ENCODE peak calls at places on chromosomes 4 and X, in five cellular contexts. J is testis, F is breast epithelium, X is thyroid gland, R is spleen. C is an unnamed sample.

GRCh38 chr4:86296865-86297264 is 63.0 kb downstream of the MAPK10 start:
- DNase-seq in J (no peak), F (no peak), X (no peak), R (no peak), C (no peak)

GRCh38 chrX:150813922-150814321 is 84.5 kb downstream of the CD99L2 start:
- DNase-seq in J (no peak), F (no peak), X (no peak), R (no peak), C (no peak)

GRCh38 chr4:32884198-32884597 is 2164.0 kb downstream of the PCDH7 start:
- DNase-seq in J (no peak), F (no peak), X (no peak), R (no peak), C (no peak)

GRCh38 chr4:102500371-102501175 is 586 bp upstream of the NFKB1 start:
- DNase-seq in J (peak; percentile 71), F (peak; percentile 54), X (peak; percentile 58), R (peak; percentile 91), C (peak; percentile 60)

GRCh38 chr4:86586160-86586572 is 7.9 kb upstream of the PTPN13 start:
- DNase-seq in J (no peak), F (no peak), X (no peak), R (no peak), C (no peak)

GRCh38 chrX:38651625-38652601 is 90.6 kb downstream of the TSPAN7 start:
- DNase-seq in J (no peak), F (no peak), X (no peak), R (no peak), C (no peak)

GRCh38 chr4:2186133-2186864 is 55.6 kb downstream of the HAUS3 start:
- DNase-seq in J (no peak), F (no peak), X (peak; percentile 57), R (no peak), C (no peak)

GRCh38 chr4:101081695-101082369 is 265.5 kb downstream of the PPP3CA start:
- DNase-seq in J (no peak), F (no peak), X (no peak), R (no peak), C (no peak)

GRCh38 chr4:113355550-113356371 is 306.3 kb downstream of the ANK2 start:
- DNase-seq in J (no peak), F (no peak), X (peak; percentile 2), R (peak; percentile 67), C (peak; percentile 25)

GRCh38 chr4:791866-792630 is 33.9 kb downstream of the CPLX1 start:
- DNase-seq in J (peak; percentile 68), F (peak; percentile 83), X (peak; percentile 73), R (no peak), C (no peak)

DNA sequence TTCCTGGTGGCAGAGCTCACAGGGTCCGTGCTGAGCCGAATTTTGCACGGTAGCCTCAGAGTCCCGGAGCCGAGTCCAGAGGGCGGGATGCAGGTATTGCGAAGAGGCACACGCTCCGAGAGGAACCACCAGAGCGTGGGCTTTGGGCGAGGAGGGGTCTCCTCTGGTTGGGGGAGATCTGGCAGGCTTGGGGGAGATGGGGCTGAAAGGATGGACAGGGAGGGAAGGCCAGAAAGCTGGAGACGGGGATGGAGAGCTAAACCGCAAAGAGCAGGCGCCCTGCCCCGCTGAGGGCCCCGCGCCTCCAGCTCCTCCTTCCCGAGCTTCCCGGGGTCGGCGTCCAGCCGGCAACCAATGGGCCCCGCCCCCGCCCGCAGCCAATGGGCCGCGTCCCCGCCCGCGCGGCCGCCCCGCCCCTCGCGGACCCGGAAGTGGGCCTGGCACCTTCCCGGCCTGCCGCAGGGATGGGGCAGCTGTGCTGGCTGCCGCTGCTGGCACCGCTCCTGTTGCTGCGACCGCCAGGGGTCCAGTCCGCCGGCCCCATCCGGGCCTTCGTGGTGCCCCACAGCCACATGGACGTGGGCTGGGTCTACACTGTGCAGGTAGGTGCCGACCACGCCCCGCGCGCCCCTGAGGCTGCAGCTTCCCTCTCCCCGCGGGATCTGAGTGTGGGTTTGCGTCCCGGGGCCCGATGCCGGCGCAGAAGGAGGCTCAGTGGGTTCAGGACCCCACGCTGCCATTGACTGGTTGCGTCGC is at the start of gene MAN2B2:
- DNase-seq in J (peak; percentile 90), F (peak; percentile 88), X (peak; percentile 91), R (peak; percentile 96), C (peak; percentile 88)
- TF ChIP-seq CTCF in J (no peak), F (no peak), X (no peak), R (peak; percentile 31), C (peak; percentile 21)

GRCh38 chrX:1534321-1535168 is 2.4 kb downstream of the P2RY8 start:
- DNase-seq in J (no peak), F (no peak), X (no peak), R (peak; percentile 84), C (no peak)
- TF ChIP-seq POLR2A in J (no peak), F (no peak), X (no peak), R (no peak), C (no peak)

GRCh38 chr4:122900314-122900713 is 22.1 kb downstream of the NUDT6 start:
- DNase-seq in J (no peak), F (no peak), X (no peak), R (no peak), C (no peak)
- TF ChIP-seq CTCF in J (no peak), F (no peak), X (no peak), R (no peak), C (no peak)

GRCh38 chr4:7515390-7515902 is 80.7 kb upstream of the PSAPL1 start:
- DNase-seq in J (peak; percentile 24), F (no peak), X (no peak), R (peak; percentile 88), C (no peak)

GRCh38 chr4:7514789-7515188 is 80.1 kb upstream of the PSAPL1 start:
- DNase-seq in J (no peak), F (no peak), X (no peak), R (no peak), C (no peak)

GRCh38 chr4:7514281-7514680 is 79.6 kb upstream of the PSAPL1 start:
- DNase-seq in J (no peak), F (no peak), X (no peak), R (no peak), C (no peak)

GRCh38 chr4:7516773-7517144 is 82.0 kb upstream of the PSAPL1 start:
- DNase-seq in J (no peak), F (no peak), X (no peak), R (no peak), C (no peak)

GRCh38 chr4:7516116-7516772 is 81.5 kb upstream of the PSAPL1 start:
- DNase-seq in J (no peak), F (no peak), X (no peak), R (no peak), C (no peak)
- TF ChIP-seq POLR2A in J (no peak), F (no peak), X (no peak), R (no peak), C (no peak)

DNA sequence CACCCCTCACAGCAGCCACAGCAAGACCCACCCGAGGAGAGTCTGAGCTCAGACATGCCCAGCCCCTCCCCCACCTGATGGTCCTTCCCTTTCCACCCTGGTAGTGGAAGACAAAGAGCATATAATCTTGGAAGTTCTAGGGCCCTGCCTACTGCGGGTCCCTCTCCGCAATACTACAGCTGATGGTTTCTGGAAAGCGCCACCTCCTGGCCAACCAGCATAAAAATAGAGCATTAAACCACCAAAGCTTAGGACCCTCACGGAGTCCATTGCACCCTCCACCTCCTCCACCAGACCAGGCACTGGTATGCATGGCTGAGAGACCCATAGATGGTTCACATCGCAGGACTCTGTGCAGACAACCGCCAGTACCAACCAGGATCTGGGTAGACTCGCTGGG is 78.2 kb downstream of the SH3BGRL start:
- DNase-seq in J (no peak), F (no peak), X (no peak), R (no peak), C (no peak)
- TF ChIP-seq CTCF in J (no peak), F (no peak), X (no peak), R (no peak), C (no peak)

GRCh38 chr4:183505556-183506388 is 914 bp downstream of the ING2 start:
- DNase-seq in J (peak; percentile 97), F (peak; percentile 83), X (peak; percentile 86), R (peak; percentile 97), C (peak; percentile 93)
- TF ChIP-seq POLR2A in J (no peak), F (peak; percentile 67), X (peak; percentile 84), R (no peak), C (peak; percentile 43)

C was measured in adrenal gland.